ENCODE peak calls at places on chromosomes 1 and 21, in eight cellular contexts. A is NB4; S is left colon; D is NCI-H1694 treated with DMSO at 0.1 percent for 48 hours; Y is left ventricle myocardium superior; F is activated CD4-positive, CD25-positive, alpha-beta regulatory T cell treated with anti-CD3 and anti-CD28 coated beads, Interleukin-2, amount 50 U/mL, for 72 hours; G is choroid plexus epithelial cell; T is left ventricle myocardium inferior. U is an unnamed sample.

GRCh38 chr1:189657131-189657530 is 820.5 kb downstream of the BRINP3 start:
- DNase-seq in A (no peak), S (no peak), D (no peak), Y (no peak), F (no peak), G (no peak), T (no peak), U (no peak)

GRCh38 chr1:196661345-196661744 is 9.5 kb downstream of the CFH start:
- DNase-seq in A (no peak), S (no peak), D (no peak), Y (no peak), F (no peak), G (no peak), T (no peak), U (no peak)

GRCh38 chr1:172176206-172176605 is 244.3 kb upstream of the C1orf105 start:
- DNase-seq in A (no peak), S (no peak), D (no peak), Y (no peak), F (no peak), G (peak), T (no peak), U (no peak)

GRCh38 chr1:176073524-176074157 is 133.4 kb downstream of the COP1 start:
- DNase-seq in A (peak), S (peak), D (peak), Y (no peak), F (no peak), G (peak), T (no peak), U (no peak)

GRCh38 chr21:14955936-14956520 is 108.8 kb downstream of the NRIP1 start:
- DNase-seq in A (no peak), S (no peak), D (no peak), Y (no peak), F (no peak), G (peak), T (no peak), U (no peak)

GRCh38 chr21:38289697-38290096 is 32.9 kb downstream of the KCNJ15 start:
- DNase-seq in A (peak), S (no peak), D (no peak), Y (no peak), F (no peak), G (peak), T (no peak), U (no peak)

GRCh38 chr1:32619701-32620485 is 30.5 kb downstream of the ZBTB8OS start:
- DNase-seq in A (no peak), S (no peak), D (peak), Y (no peak), F (no peak), G (peak), T (no peak), U (no peak)

GRCh38 chr1:85992756-85993155 is 163.8 kb downstream of the COL24A1 start:
- DNase-seq in A (peak), S (no peak), D (no peak), Y (no peak), F (no peak), G (peak), T (no peak), U (no peak)

GRCh38 chr1:113223546-113223945 is 150.5 kb downstream of the LRIG2 start:
- DNase-seq in A (peak), S (no peak), D (no peak), Y (peak), F (no peak), G (peak), T (peak), U (no peak)

GRCh38 chr1:200654660-200655059 is 15.0 kb downstream of the DDX59 start:
- DNase-seq in A (no peak), S (no peak), D (no peak), Y (no peak), F (no peak), G (no peak), T (no peak), U (no peak)

GRCh38 chr1:117830222-117830621 is 99.2 kb downstream of the GDAP2 start:
- DNase-seq in A (no peak), S (no peak), D (no peak), Y (no peak), F (no peak), G (no peak), T (no peak), U (no peak)

GRCh38 chr1:171868217-171868616 is 26.9 kb downstream of the DNM3 start:
- DNase-seq in A (no peak), S (no peak), D (no peak), Y (no peak), F (no peak), G (peak), T (no peak), U (no peak)

GRCh38 chr21:31577280-31577679 is 82.2 kb upstream of the SOD1 start:
- DNase-seq in A (no peak), S (no peak), D (no peak), Y (no peak), F (no peak), G (no peak), T (no peak), U (no peak)

GRCh38 chr1:153683853-153684252 is 5.4 kb downstream of the NPR1 start:
- DNase-seq in A (no peak), S (no peak), D (no peak), Y (no peak), F (no peak), G (no peak), T (no peak), U (no peak)

GRCh38 chr1:69791311-69791710 is 223.6 kb downstream of the LRRC7 start:
- DNase-seq in A (no peak), S (no peak), D (no peak), Y (no peak), F (no peak), G (peak), T (no peak), U (no peak)

GRCh38 chr1:227449727-227450420 is 113.5 kb upstream of the ZNF678 start:
- DNase-seq in A (peak), S (no peak), D (no peak), Y (no peak), F (no peak), G (no peak), T (no peak), U (no peak)

GRCh38 chr21:30482130-30482529 is 2.0 kb upstream of the KRTAP19-1 start:
- DNase-seq in A (no peak), S (no peak), D (no peak), Y (no peak), F (no peak), G (no peak), T (no peak), U (no peak)

GRCh38 chr1:59561782-59562181 is 253.0 kb upstream of the HOOK1 start:
- DNase-seq in A (peak), S (no peak), D (no peak), Y (no peak), F (no peak), G (no peak), T (no peak), U (no peak)

GRCh38 chr1:60223370-60223652 is 149.7 kb upstream of the C1orf87 start:
- DNase-seq in A (no peak), S (no peak), D (peak), Y (no peak), F (no peak), G (no peak), T (no peak), U (no peak)

GRCh38 chr1:19644422-19644760 is 280 bp downstream of the NBL1 start:
- DNase-seq in A (no peak), S (no peak), D (no peak), Y (no peak), F (no peak), G (no peak), T (no peak), U (no peak)

GRCh38 chr1:226639631-226640061 is 91.1 kb downstream of the STUM start:
- DNase-seq in A (no peak), S (no peak), D (no peak), Y (peak), F (no peak), G (no peak), T (no peak), U (no peak)

GRCh38 chr1:89959719-89960118 is 35.2 kb upstream of the ZNF326 start:
- DNase-seq in A (no peak), S (no peak), D (no peak), Y (no peak), F (no peak), G (no peak), T (no peak), U (no peak)

GRCh38 chr1:31306278-31306677 is 9.4 kb downstream of the ZCCHC17 start:
- DNase-seq in A (no peak), S (no peak), D (no peak), Y (no peak), F (no peak), G (peak), T (no peak), U (no peak)

GRCh38 chr1:117734403-117734802 is 128.6 kb downstream of the TENT5C start:
- DNase-seq in A (no peak), S (no peak), D (no peak), Y (no peak), F (no peak), G (no peak), T (no peak), U (no peak)

GRCh38 chr1:205387845-205388244 is 31.1 kb upstream of the KLHDC8A start:
- DNase-seq in A (no peak), S (no peak), D (no peak), Y (no peak), F (no peak), G (no peak), T (no peak), U (no peak)

GRCh38 chr1:9293512-9294439 is 1.1 kb downstream of the SPSB1 start:
- DNase-seq in A (peak), S (peak), D (no peak), Y (peak), F (peak), G (peak), T (peak), U (no peak)

GRCh38 chr21:44065428-44065827 is 41.8 kb upstream of the PWP2 start:
- DNase-seq in A (peak), S (peak), D (no peak), Y (no peak), F (peak), G (peak), T (no peak), U (no peak)

GRCh38 chr1:71054281-71054731 is 6.7 kb upstream of the PTGER3 start:
- DNase-seq in A (peak), S (peak), D (no peak), Y (peak), F (no peak), G (no peak), T (no peak), U (no peak)

GRCh38 chr1:240138867-240139266 is 47.2 kb downstream of the FMN2 start:
- DNase-seq in A (no peak), S (no peak), D (no peak), Y (no peak), F (no peak), G (no peak), T (no peak), U (no peak)

GRCh38 chr1:117598489-117598888 is 7.4 kb upstream of the TENT5C start:
- DNase-seq in A (no peak), S (no peak), D (no peak), Y (no peak), F (no peak), G (no peak), T (no peak), U (no peak)

GRCh38 chr1:38785285-38786039 is 74.1 kb downstream of the RRAGC start:
- DNase-seq in A (no peak), S (no peak), D (no peak), Y (no peak), F (no peak), G (no peak), T (no peak), U (no peak)

GRCh38 chr1:91798741-91799140 is 87.2 kb downstream of the TGFBR3 start:
- DNase-seq in A (no peak), S (no peak), D (no peak), Y (no peak), F (no peak), G (no peak), T (no peak), U (no peak)

GRCh38 chr1:58874757-58875755 is 91.2 kb upstream of the JUN start:
- DNase-seq in A (no peak), S (no peak), D (no peak), Y (peak), F (no peak), G (peak), T (peak), U (no peak)

GRCh38 chr1:58293388-58293787 is 253.1 kb downstream of the OMA1 start:
- DNase-seq in A (no peak), S (no peak), D (no peak), Y (no peak), F (no peak), G (no peak), T (no peak), U (no peak)